ENCODE peak calls at places on chromosomes 12 and 14, in six cellular contexts. L is M059J; Y is stimulated activated CD8-positive, alpha-beta memory T cell treated with anti-CD3 and anti-CD28 coated beads, Interleukin-15, amount 100 ng/mL, for 1 hour; P is non-pigmented ciliary epithelial cell; U is T follicular helper cell; O is stromal cell of bone marrow. J is an unnamed sample.

GRCh38 chr14:69873877-69874780 is 5.1 kb upstream of the SMOC1 start:
- DNase-seq in P (peak; percentile 51), U (no peak), L (peak; percentile 8), O (peak; percentile 36), Y (no peak), J (no peak)

GRCh38 chr14:33432407-33433023 is 493.8 kb downstream of the NPAS3 start:
- DNase-seq in P (peak; percentile 23), Y (no peak), U (no peak), L (peak; percentile 41), O (peak; percentile 4), J (no peak)

GRCh38 chr14:95388699-95389098 is 69.0 kb upstream of the CLMN start:
- DNase-seq in Y (no peak), P (no peak), L (no peak), U (no peak), O (no peak), J (no peak)

GRCh38 chr12:108516511-108517275 is 1.6 kb downstream of the FICD start:
- DNase-seq in O (no peak), Y (no peak), U (no peak), L (peak; percentile 25), P (no peak), J (no peak)

GRCh38 chr12:49357099-49357678 is 10.1 kb upstream of the SPATS2 start:
- DNase-seq in L (peak; percentile 58), Y (no peak), P (no peak), U (no peak), O (no peak), J (no peak)

GRCh38 chr14:95297832-95298231 is 21.9 kb downstream of the CLMN start:
- DNase-seq in O (no peak), Y (no peak), L (no peak), U (no peak), P (no peak), J (no peak)

GRCh38 chr12:50505386-50505827 is 622 bp downstream of the DIP2B start:
- DNase-seq in P (no peak), L (peak; percentile 39), U (no peak), O (no peak), Y (no peak), J (peak; percentile 20)

GRCh38 chr14:34030864-34031263 is 80.0 kb upstream of the EGLN3 start:
- DNase-seq in P (peak; percentile 47), Y (no peak), L (no peak), U (no peak), O (no peak), J (no peak)

GRCh38 chr12:120514002-120514401 is 15.0 kb downstream of the COQ5 start:
- DNase-seq in P (no peak), Y (no peak), O (no peak), L (no peak), U (no peak), J (no peak)

GRCh38 chr12:18521461-18521860 is 216.4 kb downstream of the PLCZ1 start:
- DNase-seq in Y (no peak), U (no peak), L (no peak), O (no peak), P (no peak), J (no peak)

GRCh38 chr12:96876966-96877365 is 30.1 kb upstream of the NEDD1 start:
- DNase-seq in O (no peak), P (no peak), U (no peak), L (peak; percentile 61), Y (no peak), J (no peak)

GRCh38 chr14:37618498-37619041 is 23.1 kb downstream of the TTC6 start:
- DNase-seq in Y (no peak), O (no peak), P (no peak), L (no peak), U (no peak), J (no peak)

GRCh38 chr12:6834873-6835272 is 5.9 kb upstream of the GNB3 start:
- DNase-seq in Y (no peak), U (no peak), P (no peak), O (no peak), L (no peak), J (no peak)

GRCh38 chr14:68762944-68763831 is 29.7 kb downstream of the ZFP36L1 start:
- DNase-seq in U (no peak), Y (no peak), P (no peak), O (no peak), L (no peak), J (no peak)

GRCh38 chr12:30930238-30931010 is 3.9 kb downstream of the TSPAN11 start:
- DNase-seq in U (no peak), L (no peak), Y (no peak), O (no peak), P (no peak), J (no peak)

GRCh38 chr14:51368721-51369163 is 128.7 kb downstream of the TMX1 start:
- DNase-seq in U (no peak), Y (no peak), L (peak; percentile 36), O (peak; percentile 88), P (peak; percentile 81), J (no peak)

GRCh38 chr12:33825442-33825841 is 196.9 kb upstream of the ALG10 start:
- DNase-seq in U (no peak), P (peak; percentile 30), L (peak; percentile 92), Y (no peak), O (no peak), J (no peak)

GRCh38 chr12:96210376-96211055 is 16.3 kb downstream of the ELK3 start:
- DNase-seq in U (peak; percentile 26), L (no peak), Y (no peak), P (no peak), O (no peak), J (peak; percentile 19)

GRCh38 chr14:95577067-95577800 is 42.4 kb downstream of the GLRX5 start:
- DNase-seq in Y (no peak), L (no peak), O (no peak), P (no peak), U (no peak), J (no peak)

GRCh38 chr12:45907955-45908354 is 82.4 kb downstream of the SCAF11 start:
- DNase-seq in O (no peak), P (no peak), U (no peak), Y (no peak), L (no peak), J (no peak)

GRCh38 chr14:61179776-61180398 is 101.3 kb downstream of the TMEM30B start:
- DNase-seq in P (no peak), U (no peak), O (no peak), Y (no peak), L (peak; percentile 82), J (no peak)

GRCh38 chr14:99055816-99056215 is 216.2 kb downstream of the BCL11B start:
- DNase-seq in U (no peak), O (no peak), P (no peak), Y (peak; percentile 8), L (no peak), J (no peak)

GRCh38 chr12:120979862-120980696 is 1.7 kb downstream of the HNF1A start:
- DNase-seq in O (no peak), Y (no peak), U (no peak), L (no peak), P (no peak), J (no peak)

GRCh38 chr12:68867606-68868005 is 59.6 kb downstream of the MDM2 start:
- DNase-seq in Y (no peak), U (no peak), O (no peak), L (no peak), P (no peak), J (no peak)

GRCh38 chr12:51087818-51088217 is 4.4 kb upstream of the CSRNP2 start:
- DNase-seq in P (no peak), Y (no peak), U (no peak), L (no peak), O (no peak), J (no peak)

GRCh38 chr14:89212386-89213235 is 204.4 kb downstream of the FOXN3 start:
- DNase-seq in O (no peak), L (no peak), P (no peak), U (no peak), Y (no peak), J (no peak)

GRCh38 chr12:19461986-19462385 is 22.7 kb downstream of the AEBP2 start:
- DNase-seq in P (no peak), U (no peak), Y (no peak), L (no peak), O (no peak), J (no peak)

GRCh38 chr14:101151226-101151929 is 247.9 kb upstream of the RTL1 start:
- DNase-seq in P (no peak), L (peak; percentile 5), Y (no peak), O (no peak), U (no peak), J (no peak)

GRCh38 chr12:47801170-47801903 is 18.4 kb downstream of the HDAC7 start:
- DNase-seq in U (no peak), P (no peak), Y (no peak), O (no peak), L (no peak), J (no peak)

GRCh38 chr14:92677087-92677668 is 71.2 kb downstream of the LGMN start:
- DNase-seq in O (no peak), U (no peak), L (no peak), Y (no peak), P (no peak), J (no peak)

J was measured in T-helper 17 cell.